ENCODE peak calls at places on chromosomes 6 and 20, in four cellular contexts. Y is HEK293T, S is NCI-H2081, W is left colon. H is an unnamed sample.

GRCh38 chr20:63138855-63139341 is 77.0 kb downstream of the YTHDF1 start:
- DNase-seq in S (no peak), W (no peak), Y (no peak), H (peak; percentile 8)

GRCh38 chr6:14118444-14118843 is 872 bp downstream of the CD83 start:
- DNase-seq in W (no peak), Y (no peak), S (no peak), H (no peak)

GRCh38 chr6:29685718-29686326 is 4.9 kb upstream of the ZFP57 start:
- DNase-seq in S (no peak), Y (no peak), W (no peak), H (peak; percentile 71)

GRCh38 chr6:113873043-113873667 is 16.0 kb downstream of the MARCKS start:
- DNase-seq in Y (no peak), S (no peak), W (peak; percentile 74), H (peak; percentile 63)

GRCh38 chr20:38728911-38729642 is 4.8 kb downstream of the SLC32A1 start:
- DNase-seq in S (peak; percentile 31), W (no peak), Y (no peak), H (no peak)

GRCh38 chr6:80503660-80504059 is 397.2 kb downstream of the BCKDHB start:
- DNase-seq in S (no peak), W (no peak), Y (no peak), H (no peak)

GRCh38 chr6:151494235-151494950 is 576 bp downstream of the CCDC170 start:
- DNase-seq in Y (no peak), W (peak; percentile 29), S (peak; percentile 2), H (peak; percentile 78)

GRCh38 chr6:128498244-128498643 is 22.2 kb downstream of the PTPRK start:
- DNase-seq in S (no peak), W (no peak), Y (no peak), H (no peak)

GRCh38 chr20:4782373-4782772 is 60.7 kb downstream of the PRND start:
- DNase-seq in W (no peak), Y (no peak), S (no peak), H (peak; percentile 55)

GRCh38 chr20:38840053-38840893 is 34.8 kb downstream of the PPP1R16B start:
- DNase-seq in Y (no peak), W (no peak), S (no peak), H (no peak)

GRCh38 chr6:127855542-127856159 is 45.2 kb downstream of the THEMIS start:
- DNase-seq in Y (peak; percentile 13), W (peak; percentile 16), S (no peak), H (no peak)

GRCh38 chr20:5570031-5570430 is 180.2 kb upstream of the SHLD1 start:
- DNase-seq in Y (no peak), W (no peak), S (no peak), H (no peak)

GRCh38 chr6:166245148-166245547 is 63.0 kb downstream of the PRR18 start:
- DNase-seq in W (no peak), S (no peak), Y (no peak), H (no peak)

GRCh38 chr6:10558575-10558974 is 37.4 kb downstream of the GCNT2 start:
- DNase-seq in Y (no peak), S (peak; percentile 78), W (peak; percentile 53), H (no peak)

GRCh38 chr6:22512716-22513452 is 56.5 kb upstream of the HDGFL1 start:
- DNase-seq in W (no peak), S (no peak), Y (no peak), H (no peak)

H was measured in Right ventricle myocardium superior.